ENCODE peak calls at places on chromosome 16, in four cellular contexts. One of them, this sample, is unnamed. For H3K4me1 and H3K9me3, the result is how much of the 10 kb centered on the place peaks cover.

GRCh38 chr16:24721830-24722238 is 7.6 kb upstream of the TNRC6A start:
- DNase-seq in heart left ventricle: no peak
- DNase-seq in prostate gland: no peak
- DNase-seq in transverse colon: no peak
- DNase-seq in this sample: no peak

GRCh38 chr16:14449790-14450463 is 180.1 kb downstream of the PARN start:
- DNase-seq in prostate gland: no peak
- DNase-seq in transverse colon: no peak
- DNase-seq in heart left ventricle: no peak
- DNase-seq in this sample: no peak

GRCh38 chr16:86248325-86248905 is 261.9 kb upstream of the FOXF1 start:
- DNase-seq in transverse colon: no peak
- DNase-seq in heart left ventricle: no peak
- DNase-seq in prostate gland: no peak
- DNase-seq in this sample: no peak

GRCh38 chr16:35210681-35211433 is 1751.4 kb downstream of the TP53TG3F start:
- DNase-seq in prostate gland: no peak
- DNase-seq in transverse colon: no peak
- DNase-seq in heart left ventricle: no peak
- DNase-seq in this sample: no peak

GRCh38 chr16:82738699-82739098 is 111.9 kb downstream of the CDH13 start:
- DNase-seq in transverse colon: no peak
- DNase-seq in heart left ventricle: peak
- DNase-seq in prostate gland: no peak
- DNase-seq in this sample: no peak

GRCh38 chr16:73339821-73340220 is 291.9 kb upstream of the ZFHX3 start:
- DNase-seq in prostate gland: no peak
- DNase-seq in transverse colon: no peak
- DNase-seq in heart left ventricle: no peak
- DNase-seq in this sample: no peak

GRCh38 chr16:73601911-73602310 is 554.0 kb upstream of the ZFHX3 start:
- DNase-seq in prostate gland: no peak
- DNase-seq in heart left ventricle: no peak
- DNase-seq in transverse colon: no peak
- DNase-seq in this sample: no peak

GRCh38 chr16:11393861-11394592 is 48.8 kb downstream of the RMI2 start:
- DNase-seq in prostate gland: no peak
- DNase-seq in heart left ventricle: no peak
- DNase-seq in transverse colon: no peak
- DNase-seq in this sample: no peak

GRCh38 chr16:66426112-66427035 is 721 bp upstream of the BEAN1 start:
- DNase-seq in transverse colon: no peak
- DNase-seq in prostate gland: no peak
- DNase-seq in heart left ventricle: no peak
- DNase-seq in this sample: peak

GRCh38 chr16:77611386-77611785 is 110.9 kb upstream of the NUDT7 start:
- DNase-seq in transverse colon: no peak
- DNase-seq in heart left ventricle: no peak
- DNase-seq in prostate gland: no peak
- DNase-seq in this sample: no peak

GRCh38 chr16:25605381-25605780 is 86.4 kb upstream of the HS3ST4 start:
- DNase-seq in prostate gland: no peak
- DNase-seq in heart left ventricle: no peak
- DNase-seq in transverse colon: no peak
- DNase-seq in this sample: no peak

GRCh38 chr16:72371307-72372081 is 199.5 kb upstream of the PMFBP1 start:
- DNase-seq in heart left ventricle: no peak
- DNase-seq in transverse colon: no peak
- DNase-seq in prostate gland: no peak
- DNase-seq in this sample: no peak

GRCh38 chr16:56257260-56257659 is 66.0 kb downstream of the GNAO1 start:
- DNase-seq in transverse colon: peak
- DNase-seq in prostate gland: no peak
- DNase-seq in heart left ventricle: peak
- DNase-seq in this sample: no peak

GRCh38 chr16:67928147-67928546 is 3.5 kb downstream of the CTRL start:
- DNase-seq in prostate gland: no peak
- DNase-seq in transverse colon: no peak
- DNase-seq in heart left ventricle: no peak
- DNase-seq in this sample: no peak

GRCh38 chr16:14405611-14406537 is 224.2 kb downstream of the PARN start:
- DNase-seq in prostate gland: no peak
- DNase-seq in transverse colon: peak
- DNase-seq in heart left ventricle: no peak
- DNase-seq in this sample: no peak

GRCh38 chr16:54424043-54424451 is 137.5 kb upstream of the IRX3 start:
- DNase-seq in transverse colon: no peak
- DNase-seq in prostate gland: no peak
- DNase-seq in heart left ventricle: no peak
- DNase-seq in this sample: no peak

GRCh38 chr16:53261276-53261675 is 173.0 kb upstream of the RBL2 start:
- DNase-seq in transverse colon: no peak
- DNase-seq in prostate gland: no peak
- DNase-seq in heart left ventricle: no peak
- DNase-seq in this sample: no peak

GRCh38 chr16:1631230-1631629 is 19.1 kb downstream of the CRAMP1 start:
- DNase-seq in prostate gland: no peak
- DNase-seq in heart left ventricle: no peak
- DNase-seq in transverse colon: no peak
- DNase-seq in this sample: no peak

GRCh38 chr16:12833939-12834338 is 30.3 kb upstream of the CPPED1 start:
- DNase-seq in transverse colon: no peak
- DNase-seq in prostate gland: no peak
- DNase-seq in heart left ventricle: no peak
- DNase-seq in this sample: no peak

GRCh38 chr16:88815901-88816589 is 4.3 kb upstream of the APRT start:
- DNase-seq in transverse colon: peak
- DNase-seq in heart left ventricle: no peak
- DNase-seq in prostate gland: no peak
- DNase-seq in this sample: peak

GRCh38 chr16:77794586-77794985 is 6.2 kb downstream of the VAT1L start:
- DNase-seq in prostate gland: no peak
- DNase-seq in heart left ventricle: no peak
- DNase-seq in transverse colon: no peak
- DNase-seq in this sample: no peak

GRCh38 chr16:84260766-84261165 is 21.0 kb upstream of the KCNG4 start:
- DNase-seq in prostate gland: no peak
- DNase-seq in heart left ventricle: no peak
- DNase-seq in transverse colon: no peak
- DNase-seq in this sample: no peak

GRCh38 chr16:12340151-12340733 is 363.7 kb downstream of the SNX29 start:
- DNase-seq in heart left ventricle: no peak
- DNase-seq in transverse colon: peak
- DNase-seq in prostate gland: peak
- DNase-seq in this sample: no peak

GRCh38 chr16:15049581-15050180 is 6.2 kb downstream of the NTAN1 start:
- DNase-seq in prostate gland: no peak
- DNase-seq in heart left ventricle: no peak
- DNase-seq in transverse colon: no peak
- DNase-seq in this sample: no peak

GRCh38 chr16:16774389-16774788 is 395.4 kb downstream of the NPIPA7 start:
- DNase-seq in prostate gland: no peak
- DNase-seq in heart left ventricle: no peak
- DNase-seq in transverse colon: no peak
- DNase-seq in this sample: no peak

GRCh38 chr16:64153718-64154117 is 968.1 kb downstream of the CDH11 start:
- DNase-seq in prostate gland: no peak
- DNase-seq in transverse colon: no peak
- DNase-seq in heart left ventricle: no peak
- DNase-seq in this sample: no peak

GRCh38 chr16:1057252-1057932 is 15.2 kb upstream of the SSTR5 start:
- DNase-seq in heart left ventricle: no peak
- DNase-seq in transverse colon: peak
- DNase-seq in prostate gland: peak
- DNase-seq in this sample: peak

GRCh38 chr16:54443352-54443751 is 156.8 kb upstream of the IRX3 start:
- DNase-seq in heart left ventricle: no peak
- DNase-seq in prostate gland: no peak
- DNase-seq in transverse colon: no peak
- DNase-seq in this sample: no peak

GRCh38 chr16:52364500-52364899 is 182.4 kb downstream of the TOX3 start:
- DNase-seq in prostate gland: no peak
- DNase-seq in transverse colon: no peak
- DNase-seq in heart left ventricle: no peak
- DNase-seq in this sample: no peak

GRCh38 chr16:73054732-73055481 is 7.0 kb upstream of the ZFHX3 start:
- DNase-seq in prostate gland: no peak
- DNase-seq in transverse colon: no peak
- DNase-seq in heart left ventricle: no peak
- DNase-seq in this sample: no peak

GRCh38 chr16:47506800-47507199 is 45.7 kb downstream of the PHKB start:
- DNase-seq in prostate gland: no peak
- DNase-seq in heart left ventricle: no peak
- DNase-seq in transverse colon: no peak
- DNase-seq in this sample: no peak

GRCh38 chr16:55849536-55849935 is 16.6 kb upstream of the CES1 start:
- DNase-seq in transverse colon: no peak
- DNase-seq in heart left ventricle: no peak
- DNase-seq in prostate gland: no peak
- DNase-seq in this sample: no peak

GRCh38 chr16:4697867-4698291 is 4.5 kb downstream of the NUDT16L1 start:
- DNase-seq in prostate gland: no peak
- DNase-seq in transverse colon: no peak
- DNase-seq in heart left ventricle: no peak
- DNase-seq in this sample: peak

GRCh38 chr16:76959166-76959565 is 231.8 kb upstream of the MON1B start:
- DNase-seq in heart left ventricle: no peak
- DNase-seq in transverse colon: no peak
- DNase-seq in prostate gland: no peak
- DNase-seq in this sample: no peak

GRCh38 chr16:67471758-67472384 is 9.1 kb downstream of the ATP6V0D1 start:
- DNase-seq in transverse colon: no peak
- DNase-seq in heart left ventricle: no peak
- DNase-seq in prostate gland: no peak
- DNase-seq in this sample: no peak

GRCh38 chr16:89257757-89258465 is 40.4 kb downstream of the ZNF778 start:
- DNase-seq in heart left ventricle: no peak
- DNase-seq in prostate gland: no peak
- DNase-seq in transverse colon: no peak
- DNase-seq in this sample: no peak

GRCh38 chr16:4392382-4393242 is 21.0 kb downstream of the VASN start:
- DNase-seq in prostate gland: no peak
- DNase-seq in transverse colon: no peak
- DNase-seq in heart left ventricle: no peak
- DNase-seq in this sample: no peak

GRCh38 chr16:69848635-69849545 is 86.8 kb downstream of the WWP2 start:
- DNase-seq in transverse colon: peak
- DNase-seq in heart left ventricle: peak
- DNase-seq in prostate gland: peak
- DNase-seq in this sample: no peak

GRCh38 chr16:1309888-1310831 is 724 bp downstream of the UBE2I start:
- DNase-seq in prostate gland: no peak
- DNase-seq in heart left ventricle: peak
- DNase-seq in transverse colon: peak
- DNase-seq in this sample: peak

GRCh38 chr16:81599034-81599744 is 154.6 kb downstream of the CMIP start:
- DNase-seq in heart left ventricle: no peak
- DNase-seq in prostate gland: peak
- DNase-seq in transverse colon: no peak
- DNase-seq in this sample: no peak
- H3K4me1 ChIP-seq in heart left ventricle: under half
- H3K4me1 ChIP-seq in prostate gland: under half
- H3K4me1 ChIP-seq in transverse colon: under half
- H3K4me1 ChIP-seq in this sample: under half

DNA sequence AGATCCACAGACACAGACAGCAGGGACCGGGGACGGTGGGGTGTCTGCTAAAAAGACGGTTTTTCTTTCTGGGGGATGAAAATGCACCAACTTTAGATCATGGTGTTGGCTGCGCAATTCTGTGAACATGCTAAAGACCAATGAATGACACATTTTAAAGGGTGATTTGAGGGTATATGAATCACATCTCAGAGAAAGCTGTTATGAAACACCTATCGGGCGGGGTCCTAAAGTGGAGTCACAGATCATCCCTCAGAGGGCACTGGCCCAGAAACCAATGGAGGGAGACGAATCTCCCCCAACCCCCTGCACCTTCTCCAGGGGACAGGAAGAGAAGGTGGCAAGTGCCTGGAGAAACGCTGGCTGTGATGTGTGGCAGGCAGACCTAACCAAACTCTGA is 26.0 kb downstream of the KLHDC4 start:
- DNase-seq in prostate gland: no peak
- DNase-seq in transverse colon: no peak
- DNase-seq in heart left ventricle: no peak
- DNase-seq in this sample: no peak
- H3K27ac ChIP-seq in prostate gland: no peak
- H3K27ac ChIP-seq in transverse colon: no peak
- H3K27ac ChIP-seq in heart left ventricle: no peak
- H3K27ac ChIP-seq in this sample: no peak

GRCh38 chr16:31734265-31734664 is 139.3 kb upstream of the ZNF267 start:
- DNase-seq in transverse colon: no peak
- DNase-seq in prostate gland: no peak
- DNase-seq in heart left ventricle: no peak
- DNase-seq in this sample: no peak
- H3K9me3 ChIP-seq in transverse colon: half or more
- H3K9me3 ChIP-seq in prostate gland: under half
- H3K9me3 ChIP-seq in heart left ventricle: half or more
- H3K9me3 ChIP-seq in this sample: under half

GRCh38 chr16:29993903-29994612 is 1.4 kb downstream of the HIRIP3 start:
- DNase-seq in transverse colon: no peak
- DNase-seq in prostate gland: no peak
- DNase-seq in heart left ventricle: no peak
- DNase-seq in this sample: no peak
- H3K4me1 ChIP-seq in transverse colon: under half
- H3K4me1 ChIP-seq in prostate gland: under half
- H3K4me1 ChIP-seq in heart left ventricle: under half
- H3K4me1 ChIP-seq in this sample: under half

DNA sequence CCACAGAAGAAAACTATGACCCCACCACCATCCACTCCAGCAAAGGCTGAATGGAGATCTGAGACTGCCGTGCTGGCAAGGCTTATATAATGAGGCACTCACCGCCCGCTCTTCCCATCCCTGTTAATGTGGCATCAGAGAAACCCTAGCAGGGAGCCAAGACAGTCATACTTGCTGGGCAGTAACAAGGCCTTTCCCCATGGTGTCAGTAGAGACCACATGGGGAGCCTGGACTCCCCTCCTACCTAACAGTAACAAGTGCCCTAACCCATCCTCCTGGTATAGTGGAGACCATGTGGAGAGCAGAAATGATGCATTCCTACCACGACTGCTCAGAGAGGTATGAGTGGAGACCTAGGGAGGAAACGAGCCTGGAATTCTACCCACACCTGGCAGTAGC is 235.2 kb downstream of the C16orf78 start:
- DNase-seq in heart left ventricle: no peak
- DNase-seq in transverse colon: no peak
- DNase-seq in prostate gland: no peak
- DNase-seq in this sample: no peak
- H3K27ac ChIP-seq in heart left ventricle: no peak
- H3K27ac ChIP-seq in transverse colon: no peak
- H3K27ac ChIP-seq in prostate gland: no peak
- H3K27ac ChIP-seq in this sample: no peak

GRCh38 chr16:60432472-60432871 is 1603.8 kb downstream of the CDH8 start:
- DNase-seq in heart left ventricle: no peak
- DNase-seq in transverse colon: no peak
- DNase-seq in prostate gland: no peak
- DNase-seq in this sample: no peak
- H3K9me3 ChIP-seq in heart left ventricle: under half
- H3K9me3 ChIP-seq in transverse colon: under half
- H3K9me3 ChIP-seq in prostate gland: under half
- H3K9me3 ChIP-seq in this sample: under half